ENCODE peak calls at places on chromosome 12, in five cellular contexts. W is choroid plexus epithelial cell, R is fibroblast of mammary gland, E is DND-41, T is brain microvascular endothelial cell. C is an unnamed sample.

GRCh38 chr12:94982456-94982855 is 21.0 kb downstream of the NDUFA12 start:
- DNase-seq in W (peak), R (no peak), E (no peak), T (no peak), C (no peak)

GRCh38 chr12:54890339-54890738 is 36.0 kb downstream of the MUCL1 start:
- DNase-seq in W (no peak), R (no peak), E (no peak), T (no peak), C (no peak)

GRCh38 chr12:44385964-44386363 is 490.2 kb downstream of the NELL2 start:
- DNase-seq in W (no peak), R (no peak), E (no peak), T (no peak), C (no peak)

GRCh38 chr12:45049912-45050318 is 984 bp downstream of the DBX2 start:
- DNase-seq in W (no peak), R (peak), E (no peak), T (no peak), C (no peak)

GRCh38 chr12:59803735-59804134 is 207.9 kb downstream of the SLC16A7 start:
- DNase-seq in W (peak), R (no peak), E (no peak), T (no peak), C (peak)

GRCh38 chr12:108609535-108610335 is 11.9 kb upstream of the TMEM119 start:
- DNase-seq in W (peak), R (peak), E (no peak), T (peak), C (peak)

GRCh38 chr12:28941248-28941647 is 207.8 kb upstream of the FAR2 start:
- DNase-seq in W (no peak), R (no peak), E (no peak), T (peak), C (peak)

GRCh38 chr12:122072031-122072970 is 6.3 kb upstream of the MLXIP start:
- DNase-seq in W (peak), R (peak), E (no peak), T (peak), C (peak)

GRCh38 chr12:49813131-49813530 is 15.1 kb downstream of the NCKAP5L start:
- DNase-seq in W (no peak), R (peak), E (no peak), T (no peak), C (no peak)

GRCh38 chr12:98574110-98574509 is 19.4 kb upstream of the SLC25A3 start:
- DNase-seq in W (no peak), R (no peak), E (no peak), T (no peak), C (no peak)

GRCh38 chr12:52221912-52222457 is 11.1 kb upstream of the KRT7 start:
- DNase-seq in W (peak), R (peak), E (peak), T (peak), C (no peak)

GRCh38 chr12:51374346-51374745 is 16.9 kb downstream of the GALNT6 start:
- DNase-seq in W (peak), R (peak), E (no peak), T (no peak), C (peak)

GRCh38 chr12:32891956-32892355 is 4.6 kb downstream of the PKP2 start:
- DNase-seq in W (peak), R (no peak), E (no peak), T (peak), C (peak)

GRCh38 chr12:43795716-43796282 is 10.3 kb downstream of the TWF1 start:
- DNase-seq in W (peak), R (no peak), E (no peak), T (no peak), C (no peak)

GRCh38 chr12:93802698-93803097 is 125.5 kb downstream of the CRADD start:
- DNase-seq in W (peak), R (peak), E (no peak), T (no peak), C (peak)

GRCh38 chr12:111636209-111636928 is 37.3 kb upstream of the ATXN2 start:
- DNase-seq in W (peak), R (peak), E (no peak), T (peak), C (peak)

GRCh38 chr12:90065301-90065801 is 356.7 kb upstream of the ATP2B1 start:
- DNase-seq in W (no peak), R (peak), E (no peak), T (no peak), C (no peak)

DNA sequence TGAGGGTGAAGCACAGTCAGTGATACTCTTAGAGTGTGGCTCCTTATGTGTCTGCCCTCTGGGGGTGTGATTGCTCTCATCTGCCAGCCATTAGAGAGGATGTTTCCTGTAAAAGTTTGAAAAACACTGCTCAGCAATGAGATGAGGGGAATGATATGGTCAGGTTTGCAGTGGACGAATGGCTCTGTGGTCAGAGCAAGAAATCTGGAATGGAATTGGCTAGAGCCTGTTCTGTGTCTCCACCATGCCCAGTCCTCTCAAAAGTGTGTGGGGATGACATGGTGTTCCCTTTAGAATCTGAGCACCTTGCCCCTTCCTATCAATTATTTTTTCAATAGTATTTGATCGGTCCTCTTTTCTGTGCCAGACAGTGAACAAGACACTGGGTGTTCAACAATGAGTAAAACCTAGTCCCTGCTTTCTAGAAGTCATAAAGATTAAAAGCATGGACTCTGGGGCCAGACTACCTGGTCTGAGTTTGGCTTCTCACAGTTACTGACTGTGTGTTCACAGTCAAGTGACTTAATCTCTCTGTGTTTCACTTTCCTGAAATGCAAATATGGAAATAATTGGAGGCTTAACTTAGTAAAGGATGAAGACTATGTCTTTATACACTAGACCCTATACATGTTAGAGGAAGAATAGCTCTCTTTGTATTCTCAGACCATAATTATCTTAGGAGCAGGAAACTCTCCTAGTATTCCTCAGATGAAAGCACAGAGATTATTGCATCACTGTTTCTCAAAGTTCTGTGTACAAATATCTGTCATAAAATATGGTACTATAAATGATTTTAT is 1.6 kb downstream of the ACSS3 start:
- DNase-seq in W (peak), R (no peak), E (no peak), T (no peak), C (no peak)
- H3K4me3 ChIP-seq in W (peak), R (no peak), E (no peak), T (no peak), C (no peak)

DNA sequence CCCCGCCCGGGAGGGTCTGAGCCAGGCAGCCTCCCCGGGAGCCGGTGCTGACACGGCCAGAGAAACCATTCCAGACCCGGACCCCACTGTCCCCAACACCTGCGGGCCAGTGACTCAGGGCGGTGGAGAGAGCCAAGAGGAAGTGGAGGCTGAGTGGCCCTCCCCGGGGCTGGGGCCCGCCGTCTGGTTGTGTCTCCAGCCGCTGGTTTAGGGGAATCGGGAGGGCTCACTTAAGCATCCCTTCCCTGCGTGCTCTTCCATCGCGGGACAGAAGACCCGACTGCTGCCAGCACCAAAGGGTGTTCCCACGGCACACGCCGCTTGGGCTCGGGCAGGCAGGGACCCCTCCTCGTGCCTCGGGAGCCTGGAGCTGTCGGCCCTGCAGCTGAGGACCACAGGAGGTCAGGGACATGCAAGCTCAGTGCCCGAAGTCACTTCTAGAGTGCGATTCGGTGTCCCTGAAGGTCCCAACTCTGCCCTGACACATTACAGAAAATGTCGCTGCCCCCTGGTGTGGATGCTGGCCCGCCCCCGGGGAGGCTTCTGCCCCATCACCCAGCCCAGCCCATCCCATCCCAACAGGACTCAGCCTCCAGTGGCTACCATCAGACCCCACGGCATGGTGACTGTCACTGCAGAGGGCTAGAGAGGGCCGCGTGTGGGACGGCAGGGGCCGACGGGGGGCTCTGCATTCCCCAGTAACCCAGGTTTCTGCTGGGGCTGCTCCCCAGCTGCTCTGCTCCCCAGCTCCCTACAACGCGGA is 50.8 kb downstream of the GALNT9 start:
- DNase-seq in W (no peak), R (no peak), E (no peak), T (no peak), C (no peak)
- H3K4me3 ChIP-seq in W (no peak), R (no peak), E (no peak), T (no peak), C (no peak)

GRCh38 chr12:104486943-104487819 is 30.4 kb downstream of the CHST11 start:
- DNase-seq in W (no peak), R (no peak), E (no peak), T (no peak), C (no peak)
- H3K4me3 ChIP-seq in W (no peak), R (no peak), E (no peak), T (no peak), C (no peak)

DNA sequence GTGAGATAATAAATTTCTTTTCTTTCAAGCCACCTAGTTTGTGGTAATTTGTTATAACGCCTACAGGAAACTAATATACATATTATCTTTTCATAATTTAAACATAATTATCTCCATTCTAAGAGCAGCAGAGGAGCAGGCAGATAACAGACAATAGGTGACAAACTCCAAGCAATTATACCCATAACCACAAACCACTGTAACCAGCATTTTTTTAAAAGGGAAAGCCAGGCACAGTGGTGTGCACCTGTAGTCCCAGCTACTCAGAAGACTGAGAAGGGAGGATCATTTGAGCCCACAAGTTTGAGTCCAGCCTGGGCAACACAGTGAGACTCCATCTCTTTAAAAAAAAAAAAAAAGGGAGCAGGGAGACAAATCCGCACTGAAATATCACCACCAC is 54.9 kb downstream of the ATF7 start:
- DNase-seq in W (no peak), R (no peak), E (peak), T (no peak), C (no peak)
- H3K4me3 ChIP-seq in W (no peak), R (no peak), E (no peak), T (no peak), C (no peak)

C was measured in fibroblast of pulmonary artery.